ENCODE peak calls at places on chromosomes 13 and 19, in eight cellular contexts. O is H1, Q is neuronal stem cell, S is DND-41, X is K562, M is PC-3, F is fibroblast of lung, G is neural progenitor cell. H is an unnamed sample.

GRCh38 chr19:53057904-53058579 is 13.5 kb downstream of the ERVV-2 start:
- DNase-seq in O (peak), Q (no peak), S (no peak), X (no peak), M (peak), F (no peak), G (peak), H (peak)

GRCh38 chr13:101301053-101301452 is 115.3 kb downstream of the NALCN start:
- DNase-seq in O (no peak), Q (no peak), S (no peak), X (no peak), M (no peak), F (no peak), G (no peak), H (no peak)

GRCh38 chr13:27954406-27954851 is 14.7 kb downstream of the CDX2 start:
- DNase-seq in O (no peak), Q (no peak), S (no peak), X (no peak), M (peak), F (peak), G (peak), H (no peak)

GRCh38 chr13:51895906-51896888 is 34.4 kb downstream of the CCDC70 start:
- DNase-seq in O (peak), Q (peak), S (peak), X (peak), M (peak), F (peak), G (peak), H (peak)

GRCh38 chr13:50282016-50282415 is 266.8 kb downstream of the KCNRG start:
- DNase-seq in O (no peak), Q (no peak), S (no peak), X (no peak), M (no peak), F (no peak), G (peak), H (peak)

GRCh38 chr19:54418030-54418929 is 3.0 kb downstream of the TTYH1 start:
- DNase-seq in O (no peak), Q (no peak), S (no peak), X (peak), M (no peak), F (peak), G (peak), H (no peak)

GRCh38 chr13:33845572-33846305 is 27.8 kb downstream of the RFC3 start:
- DNase-seq in O (no peak), Q (no peak), S (no peak), X (no peak), M (no peak), F (no peak), G (no peak), H (no peak)

GRCh38 chr19:41064974-41065569 is 23.2 kb upstream of the CYP2A13 start:
- DNase-seq in O (peak), Q (no peak), S (no peak), X (peak), M (peak), F (peak), G (peak), H (peak)

GRCh38 chr19:10230904-10231623 is at the start of gene S1PR2:
- DNase-seq in O (no peak), Q (peak), S (peak), X (peak), M (peak), F (peak), G (peak), H (no peak)

GRCh38 chr13:99959538-99960230 is 11.9 kb downstream of the ZIC5 start:
- DNase-seq in O (no peak), Q (no peak), S (no peak), X (no peak), M (no peak), F (no peak), G (peak), H (no peak)
- H3K9ac ChIP-seq in O (no peak), Q (peak), S (no peak), X (no peak), M (no peak), F (no peak), G (no peak), H (no peak)

GRCh38 chr19:40054632-40055031 is 1.4 kb downstream of the ZNF780B start:
- DNase-seq in O (no peak), Q (no peak), S (no peak), X (no peak), M (no peak), F (no peak), G (no peak), H (no peak)
- H3K9ac ChIP-seq in O (no peak), Q (no peak), S (peak), X (no peak), M (peak), F (no peak), G (no peak), H (no peak)

GRCh38 chr19:56538761-56539263 is at the start of gene ZFP28:
- DNase-seq in O (no peak), Q (no peak), S (peak), X (no peak), M (no peak), F (no peak), G (no peak), H (no peak)
- H3K9ac ChIP-seq in O (peak), Q (peak), S (peak), X (no peak), M (no peak), F (peak), G (peak), H (peak)

GRCh38 chr19:14248578-14249011 is 42.6 kb upstream of the ADGRL1 start:
- DNase-seq in O (peak), Q (peak), S (no peak), X (no peak), M (peak), F (peak), G (peak), H (peak)
- H3K9ac ChIP-seq in O (peak), Q (no peak), S (no peak), X (no peak), M (peak), F (no peak), G (no peak), H (peak)

DNA sequence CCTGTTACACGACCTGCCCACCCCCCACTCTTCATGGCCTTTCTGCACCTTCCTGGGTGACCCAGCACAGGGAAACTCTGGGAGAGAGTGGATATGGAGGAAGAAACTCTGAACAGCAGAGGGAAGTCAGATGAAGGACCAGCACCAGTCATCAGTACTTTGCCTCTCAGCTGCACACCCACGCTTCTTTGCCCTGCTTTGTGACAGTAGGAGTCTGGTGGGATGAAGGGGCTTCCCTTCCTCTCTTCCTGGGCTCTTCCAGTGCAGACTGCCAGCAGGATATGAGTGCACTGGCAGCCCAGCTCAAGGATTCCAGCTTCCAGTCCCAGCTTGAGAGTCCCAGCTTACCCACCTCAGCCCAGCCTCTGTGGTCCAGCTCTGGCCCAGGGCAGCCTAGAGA is 68.9 kb downstream of the CRYL1 start:
- DNase-seq in O (no peak), Q (no peak), S (no peak), X (no peak), M (no peak), F (no peak), G (no peak), H (no peak)
- H3K9ac ChIP-seq in O (no peak), Q (no peak), S (no peak), X (no peak), M (no peak), F (no peak), G (no peak), H (no peak)

DNA sequence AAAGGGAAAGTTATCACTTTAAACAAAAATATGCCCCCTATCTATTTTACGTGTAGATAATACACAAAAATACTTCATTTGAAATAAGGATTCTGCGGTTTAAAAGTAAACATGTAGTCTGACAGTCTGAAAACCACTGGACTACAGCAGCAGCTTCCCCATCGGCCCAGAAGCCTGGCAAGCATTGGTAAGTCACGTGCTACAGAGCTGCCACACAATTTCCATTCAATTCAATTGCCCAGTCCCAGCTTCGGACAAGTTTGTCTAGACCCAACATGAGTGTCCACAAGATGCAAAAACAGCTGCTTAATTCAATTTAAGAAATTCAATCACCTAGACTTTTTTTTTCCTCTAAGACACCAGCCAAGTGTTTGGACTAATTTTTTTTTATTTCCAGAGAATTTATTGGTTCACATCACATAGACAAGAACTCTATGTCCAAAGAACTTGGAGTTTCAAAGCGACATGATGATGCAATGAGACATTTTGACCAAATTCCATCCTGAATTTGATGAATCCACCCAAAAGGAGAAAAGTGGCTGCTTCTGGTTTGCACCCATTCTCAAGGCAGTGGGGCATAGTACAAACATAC is 458.9 kb downstream of the COG6 start:
- DNase-seq in O (no peak), Q (no peak), S (no peak), X (no peak), M (no peak), F (no peak), G (no peak), H (no peak)
- H3K9ac ChIP-seq in O (no peak), Q (no peak), S (no peak), X (no peak), M (no peak), F (no peak), G (no peak), H (no peak)

DNA sequence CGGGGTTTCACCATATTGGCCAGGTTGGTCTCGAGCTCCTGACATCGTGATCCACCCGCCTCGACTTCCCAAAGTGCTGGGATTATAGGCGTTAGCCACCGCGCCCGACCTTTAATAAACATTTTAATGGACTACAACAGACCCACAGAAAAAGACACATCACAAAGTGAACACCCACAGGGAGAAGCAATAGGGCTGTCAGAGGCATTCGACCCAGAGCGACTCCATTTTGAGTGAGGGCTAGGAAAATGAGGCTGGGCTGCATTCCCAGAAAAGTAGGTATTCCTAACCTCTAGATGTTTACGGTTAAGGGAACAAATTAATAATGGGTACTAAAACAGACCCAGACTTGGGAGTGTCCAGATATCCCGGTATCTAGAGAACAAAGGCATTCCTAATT is 1.0 kb upstream of the ZNF8 start:
- DNase-seq in O (no peak), Q (no peak), S (no peak), X (no peak), M (no peak), F (no peak), G (no peak), H (no peak)
- H3K9ac ChIP-seq in O (peak), Q (no peak), S (peak), X (peak), M (peak), F (no peak), G (peak), H (peak)

GRCh38 chr19:31730270-31730669 is 381.0 kb upstream of the TSHZ3 start:
- DNase-seq in O (no peak), Q (no peak), S (no peak), X (no peak), M (no peak), F (no peak), G (no peak), H (no peak)

DNA sequence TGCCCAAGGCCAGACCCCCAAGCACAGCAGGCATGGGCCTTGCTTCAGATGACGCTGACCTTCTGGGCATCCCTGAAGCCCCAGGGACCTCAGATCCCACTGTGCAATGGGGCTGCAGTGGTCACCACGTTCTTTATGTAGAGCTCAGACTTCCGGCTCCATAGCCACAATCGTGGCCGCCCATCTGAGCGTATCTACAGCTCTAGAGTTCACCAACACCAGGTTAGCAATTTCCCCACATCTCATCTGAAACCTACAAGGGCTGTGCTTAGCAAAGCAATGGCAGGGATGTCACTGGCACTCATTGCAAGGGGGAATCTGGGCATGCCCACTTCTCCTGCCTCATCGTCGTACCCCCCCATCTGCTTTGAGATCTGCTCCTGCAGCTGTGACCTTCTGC is 384.4 kb upstream of the TSHZ3 start:
- DNase-seq in O (no peak), Q (no peak), S (no peak), X (no peak), M (no peak), F (no peak), G (no peak), H (no peak)
- H3K9ac ChIP-seq in O (no peak), Q (no peak), S (no peak), X (no peak), M (no peak), F (no peak), G (no peak), H (no peak)

GRCh38 chr13:77859450-77859849 is 59.2 kb downstream of the EDNRB start:
- DNase-seq in O (no peak), Q (no peak), S (no peak), X (no peak), M (no peak), F (peak), G (no peak), H (no peak)

GRCh38 chr13:77861716-77862115 is 56.9 kb downstream of the EDNRB start:
- DNase-seq in O (no peak), Q (no peak), S (no peak), X (no peak), M (no peak), F (no peak), G (no peak), H (no peak)

GRCh38 chr13:77863037-77863630 is 55.5 kb downstream of the EDNRB start:
- DNase-seq in O (no peak), Q (no peak), S (no peak), X (no peak), M (no peak), F (no peak), G (no peak), H (no peak)

GRCh38 chr13:77857810-77858209 is 60.8 kb downstream of the EDNRB start:
- DNase-seq in O (no peak), Q (no peak), S (no peak), X (no peak), M (no peak), F (peak), G (no peak), H (no peak)

GRCh38 chr13:77860621-77861020 is 58.0 kb downstream of the EDNRB start:
- DNase-seq in O (no peak), Q (no peak), S (no peak), X (no peak), M (peak), F (peak), G (no peak), H (no peak)
- H3K9ac ChIP-seq in O (no peak), Q (no peak), S (no peak), X (no peak), M (no peak), F (no peak), G (no peak), H (no peak)

DNA sequence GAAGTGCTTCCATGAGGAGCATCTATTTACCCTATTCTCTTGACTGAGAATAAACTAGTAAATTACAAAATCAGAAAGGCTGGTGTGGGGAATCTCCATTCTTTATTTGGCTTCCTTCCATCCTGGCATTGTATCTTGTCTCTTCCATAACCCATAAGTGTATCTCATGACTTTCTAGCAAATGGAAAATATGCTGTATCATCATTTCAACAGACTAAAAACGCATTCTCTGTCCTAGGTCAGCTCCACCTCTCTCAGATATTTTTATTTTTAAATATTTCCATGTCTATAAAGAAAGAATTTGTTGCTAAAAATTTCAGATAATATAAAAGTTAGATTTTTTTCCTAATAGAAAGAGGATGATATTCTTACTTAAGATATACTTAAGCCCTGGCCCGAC is 154.2 kb upstream of the MYO16 start:
- DNase-seq in O (no peak), Q (no peak), S (no peak), X (no peak), M (no peak), F (no peak), G (no peak), H (no peak)
- H3K9ac ChIP-seq in O (no peak), Q (no peak), S (no peak), X (no peak), M (no peak), F (no peak), G (no peak), H (no peak)